ENCODE peak calls at places on chromosomes 2 and 18, in six cellular contexts. B is H9, X is neuronal stem cell, O is PC-3, A is IMR-90, J is adipocyte. V is an unnamed sample.

GRCh38 chr2:84781942-84782716 is 98.8 kb downstream of the TRABD2A start:
- DNase-seq in A (peak), B (no peak), X (no peak), O (peak), J (no peak), V (peak)

GRCh38 chr18:45879681-45880655 is 54.5 kb downstream of the SIGLEC15 start:
- DNase-seq in X (peak), J (peak), B (peak), A (peak), O (peak), V (peak)

GRCh38 chr2:74836675-74837401 is 2.9 kb downstream of the HK2 start:
- DNase-seq in J (no peak), X (no peak), A (no peak), B (peak), O (no peak), V (no peak)

GRCh38 chr2:148515976-148516375 is 128.6 kb upstream of the EPC2 start:
- DNase-seq in A (peak), X (no peak), O (no peak), J (peak), B (no peak), V (no peak)

GRCh38 chr2:143706297-143706696 is 577.1 kb downstream of the ARHGAP15 start:
- DNase-seq in X (no peak), O (no peak), A (peak), B (no peak), J (no peak), V (no peak)

GRCh38 chr2:54967269-54967668 is 83.0 kb downstream of the RTN4 start:
- DNase-seq in O (no peak), J (no peak), A (no peak), X (peak), B (no peak), V (no peak)

GRCh38 chr18:31223371-31223770 is 60.7 kb upstream of the DSC1 start:
- DNase-seq in J (no peak), A (no peak), O (no peak), X (no peak), B (no peak), V (peak)

GRCh38 chr2:176544579-176545365 is 275.5 kb downstream of the MTX2 start:
- DNase-seq in B (no peak), X (no peak), A (no peak), O (no peak), J (no peak), V (no peak)

GRCh38 chr2:26178746-26179436 is 6.0 kb downstream of the GAREM2 start:
- DNase-seq in O (peak), A (no peak), X (peak), B (peak), J (peak), V (peak)

GRCh38 chr2:119549236-119549635 is 5.0 kb downstream of the CFAP221 start:
- DNase-seq in B (no peak), X (no peak), A (peak), J (no peak), O (peak), V (no peak)

GRCh38 chr2:36059684-36060083 is 295.9 kb upstream of the CRIM1 start:
- DNase-seq in B (no peak), O (no peak), J (no peak), X (no peak), A (no peak), V (peak)

DNA sequence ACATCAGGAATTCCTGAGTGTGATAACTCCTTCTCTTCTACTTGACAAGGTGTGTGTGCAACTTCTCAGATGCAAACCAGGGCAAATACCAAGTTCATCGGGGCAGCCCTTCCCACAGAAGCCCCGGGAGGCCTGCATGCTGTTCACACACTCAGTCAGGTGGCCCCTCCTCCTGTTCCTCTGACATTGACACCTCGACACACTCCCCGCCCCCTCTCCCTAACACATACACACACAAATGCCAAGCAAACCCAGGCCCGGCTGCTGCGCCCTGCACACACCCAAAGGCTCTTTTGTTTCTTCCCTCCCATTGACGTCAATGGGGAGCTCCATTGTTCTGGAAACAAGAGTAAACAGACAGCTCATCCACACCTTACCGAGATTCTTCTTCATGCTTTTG is 1.7 kb upstream of the PER2 start:
- DNase-seq in O (peak), B (peak), X (no peak), A (no peak), J (no peak), V (peak)
- H3K9ac ChIP-seq in O (peak), B (no peak), X (no peak), A (no peak), J (no peak), V (peak)

GRCh38 chr2:233072838-233073237 is 12.7 kb downstream of the INPP5D start:
- DNase-seq in J (no peak), X (no peak), B (no peak), A (no peak), O (no peak), V (no peak)
- H3K9ac ChIP-seq in J (no peak), X (no peak), B (no peak), A (no peak), O (no peak), V (peak)

DNA sequence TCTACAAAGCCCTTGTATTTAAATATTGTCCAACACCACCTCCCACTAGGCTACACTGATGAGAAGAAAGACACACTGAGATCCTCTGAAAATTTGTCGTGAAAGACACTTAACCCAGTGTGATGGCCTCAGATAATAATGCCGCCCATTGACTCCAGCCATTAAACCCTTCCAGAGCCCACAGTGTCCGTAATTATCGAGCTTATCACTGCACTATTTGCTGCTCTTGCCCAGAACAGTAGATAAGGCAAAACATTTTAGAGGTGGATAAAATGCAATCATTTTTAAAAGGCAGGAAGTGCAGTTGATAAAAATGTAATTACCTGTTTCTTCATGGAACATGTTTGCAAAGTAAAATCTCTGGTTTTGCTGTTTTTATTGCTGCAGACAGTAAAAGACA is 121.3 kb upstream of the DDX18 start:
- DNase-seq in A (no peak), B (no peak), X (no peak), O (no peak), J (no peak), V (no peak)
- H3K9ac ChIP-seq in A (no peak), B (no peak), X (no peak), O (no peak), J (no peak), V (no peak)

DNA sequence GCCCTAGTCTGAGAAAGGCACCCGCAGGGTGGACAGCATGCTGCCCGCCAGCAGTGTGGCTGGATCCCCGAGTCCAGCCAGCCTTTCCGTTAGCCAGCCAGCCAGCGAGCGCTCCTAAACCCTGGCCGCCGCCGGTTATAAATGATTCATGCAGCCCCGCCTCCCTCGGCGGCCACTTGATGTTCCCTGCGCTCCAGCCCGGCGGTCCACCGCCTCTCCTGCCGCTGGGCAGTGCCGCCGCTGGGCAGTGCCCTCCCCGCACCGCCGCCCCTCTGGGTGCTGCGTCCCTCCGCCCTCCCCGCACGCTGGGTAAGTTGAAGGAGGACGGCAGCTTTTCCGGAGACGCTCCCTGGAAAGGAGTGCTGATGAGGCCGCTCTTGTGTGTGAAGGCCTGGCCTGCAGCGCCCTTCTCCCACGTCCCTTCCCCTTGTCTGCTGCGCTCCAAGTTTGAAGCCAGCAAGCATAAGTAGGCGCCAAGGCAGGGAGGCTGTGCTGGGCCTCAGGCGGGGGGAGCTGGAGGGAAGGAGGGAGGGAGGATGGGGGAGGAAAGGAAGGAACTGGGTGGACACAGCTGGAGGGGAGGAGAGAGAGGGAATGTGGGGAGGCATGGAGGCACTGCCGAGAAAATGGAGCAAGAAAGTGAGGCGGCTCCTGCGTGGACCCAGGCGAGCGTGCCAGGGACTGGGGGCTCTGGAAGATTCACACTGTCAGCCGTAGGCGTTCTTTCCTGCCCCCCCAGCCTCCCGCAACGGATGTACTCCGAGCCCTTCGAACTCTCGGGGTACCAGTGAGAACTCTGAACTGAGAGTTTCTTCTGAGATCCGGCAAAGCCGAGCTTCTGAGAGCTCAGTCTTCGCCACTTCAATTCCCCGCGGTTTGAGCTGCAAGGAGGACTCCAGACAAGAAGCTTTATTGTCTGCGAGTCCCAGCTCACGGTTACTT is 131.9 kb downstream of the GLI2 start:
- DNase-seq in A (peak), B (peak), J (peak), X (peak), O (peak), V (no peak)
- H3K9ac ChIP-seq in A (peak), B (no peak), J (peak), X (peak), O (no peak), V (no peak)

GRCh38 chr2:9578475-9579235 is 23.0 kb upstream of the ADAM17 start:
- DNase-seq in O (no peak), A (no peak), X (no peak), B (no peak), J (peak), V (no peak)
- H3K9ac ChIP-seq in O (no peak), A (no peak), X (no peak), B (no peak), J (no peak), V (no peak)

GRCh38 chr2:60544980-60545560 is 8.4 kb downstream of the BCL11A start:
- DNase-seq in X (no peak), O (no peak), J (no peak), B (no peak), A (no peak), V (no peak)
- H3K9ac ChIP-seq in X (no peak), O (no peak), J (no peak), B (no peak), A (no peak), V (peak)

GRCh38 chr18:11322716-11323115 is 173.3 kb upstream of the PIEZO2 start:
- DNase-seq in A (no peak), O (no peak), J (no peak), X (no peak), B (peak), V (no peak)

GRCh38 chr18:11322006-11322405 is 172.6 kb upstream of the PIEZO2 start:
- DNase-seq in B (no peak), J (no peak), O (no peak), X (no peak), A (peak), V (no peak)

GRCh38 chr18:11324510-11324909 is 175.1 kb upstream of the PIEZO2 start:
- DNase-seq in A (peak), B (no peak), O (no peak), X (no peak), J (peak), V (no peak)

GRCh38 chr18:11324956-11325873 is 175.8 kb upstream of the PIEZO2 start:
- DNase-seq in B (no peak), O (peak), A (peak), X (no peak), J (peak), V (no peak)

DNA sequence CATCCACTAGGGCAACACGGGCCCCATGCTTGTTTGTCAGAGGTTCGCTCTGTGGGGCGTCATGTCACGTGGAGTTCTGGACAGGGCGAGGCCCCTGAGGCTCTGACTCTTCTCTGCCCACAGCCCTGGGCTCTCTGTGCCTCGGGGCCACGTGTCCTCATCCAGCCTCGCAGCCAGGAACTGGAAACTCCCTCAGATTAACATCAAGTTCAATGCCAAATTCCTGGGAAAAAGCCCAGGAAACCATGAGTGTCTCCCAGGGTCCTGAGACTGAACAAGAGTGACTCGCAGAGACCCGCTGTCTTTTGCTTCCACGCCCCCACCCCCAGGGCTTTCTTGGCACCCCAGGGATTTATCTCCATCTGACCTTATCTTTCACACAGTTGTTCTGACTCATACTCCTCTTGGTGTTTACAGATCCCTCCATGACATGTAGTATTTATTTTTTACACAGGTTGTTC is 174.0 kb upstream of the PIEZO2 start:
- DNase-seq in X (no peak), J (peak), O (peak), A (peak), B (no peak), V (no peak)
- H3K9ac ChIP-seq in X (no peak), J (no peak), O (no peak), A (no peak), B (no peak), V (no peak)

DNA sequence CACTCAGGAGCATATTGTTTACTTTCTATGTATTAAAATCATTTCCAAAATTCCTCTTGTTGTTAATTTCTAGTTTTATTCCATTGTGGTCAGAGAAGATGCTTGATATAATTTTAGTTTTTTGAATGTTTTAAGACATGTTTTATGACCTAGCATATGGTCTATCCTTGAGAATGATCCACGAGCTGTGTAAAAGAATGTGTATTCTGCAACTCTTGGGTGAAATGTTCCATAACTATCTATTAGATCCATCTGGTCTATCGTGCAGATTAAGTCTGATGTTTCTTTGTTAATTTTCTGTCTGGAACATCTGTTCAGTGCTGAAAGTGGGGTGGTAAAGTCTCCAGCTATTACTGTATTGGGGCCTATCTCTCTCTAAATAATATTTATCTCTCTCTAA is 83.3 kb upstream of the EPAS1 start:
- DNase-seq in X (no peak), J (no peak), O (no peak), B (no peak), A (no peak), V (no peak)
- H3K9ac ChIP-seq in X (no peak), J (no peak), O (no peak), B (no peak), A (no peak), V (no peak)

GRCh38 chr2:1707771-1708351 is 36.5 kb downstream of the PXDN start:
- DNase-seq in J (peak), O (peak), X (peak), A (peak), B (peak), V (no peak)
- H3K9ac ChIP-seq in J (peak), O (peak), X (no peak), A (peak), B (no peak), V (no peak)